ENCODE peak calls at places on chromosomes 1 and 21, in nine cellular contexts. P, E, T, S, F, J, G, H and N are unnamed samples.

GRCh38 chr1:72481420-72481819 is 199.1 kb upstream of the NEGR1 start:
- DNase-seq in T (no peak), P (no peak), H (no peak), E (no peak), G (no peak), J (no peak), F (no peak), S (no peak), N (no peak)

GRCh38 chr1:204480515-204480914 is 14.1 kb downstream of the PIK3C2B start:
- DNase-seq in S (no peak), P (no peak), G (no peak), E (no peak), F (no peak), H (no peak), T (no peak), J (no peak), N (peak)

GRCh38 chr21:43274022-43274945 is 105.5 kb downstream of the CRYAA start:
- DNase-seq in H (no peak), E (no peak), J (no peak), P (no peak), T (peak), G (no peak), F (no peak), S (no peak), N (no peak)

GRCh38 chr1:94715311-94715710 is 104.8 kb upstream of the SLC44A3 start:
- DNase-seq in J (no peak), H (no peak), P (no peak), F (no peak), T (no peak), G (no peak), E (no peak), S (no peak), N (no peak)

GRCh38 chr1:116488052-116488451 is 82.8 kb downstream of the CD58 start:
- DNase-seq in J (no peak), P (no peak), H (no peak), S (no peak), T (no peak), G (no peak), F (peak), E (peak), N (no peak)

GRCh38 chr1:51515312-51515960 is 3.6 kb downstream of the EPS15 start:
- DNase-seq in T (no peak), J (no peak), G (no peak), S (no peak), H (no peak), E (no peak), F (no peak), P (no peak), N (no peak)

GRCh38 chr1:209704584-209704983 is at the start of gene HSD11B1:
- DNase-seq in P (no peak), J (no peak), S (peak), G (peak), F (peak), H (no peak), E (peak), T (no peak), N (no peak)

GRCh38 chr1:171983584-171983983 is 142.3 kb downstream of the DNM3 start:
- DNase-seq in F (peak), S (peak), G (no peak), P (no peak), E (peak), T (no peak), H (peak), J (no peak), N (no peak)

GRCh38 chr1:36580524-36580923 is 97.8 kb upstream of the CSF3R start:
- DNase-seq in J (no peak), P (no peak), T (no peak), G (no peak), E (no peak), F (no peak), H (no peak), S (no peak), N (no peak)

GRCh38 chr1:155909894-155910293 is 1.3 kb downstream of the RIT1 start:
- DNase-seq in T (no peak), H (peak), F (peak), J (no peak), P (no peak), E (peak), S (peak), G (no peak), N (no peak)

GRCh38 chr1:186155594-186155993 is 219.5 kb downstream of the TPR start:
- DNase-seq in S (peak), G (no peak), P (no peak), H (peak), T (no peak), F (peak), J (no peak), E (peak), N (peak)

GRCh38 chr1:78586572-78586971 is 33.7 kb upstream of the IFI44L start:
- DNase-seq in S (peak), E (peak), J (no peak), F (peak), P (no peak), T (no peak), H (no peak), G (no peak), N (no peak)

GRCh38 chr21:42262826-42263225 is 43.9 kb downstream of the ABCG1 start:
- DNase-seq in E (peak), T (no peak), F (no peak), S (peak), H (peak), G (no peak), P (peak), J (no peak), N (no peak)

GRCh38 chr1:30411206-30411605 is 312.2 kb downstream of the MATN1 start:
- DNase-seq in E (no peak), T (peak), F (no peak), G (no peak), P (peak), J (no peak), H (no peak), S (no peak), N (no peak)

GRCh38 chr1:39818482-39818881 is 29.8 kb upstream of the BMP8B start:
- DNase-seq in H (no peak), J (no peak), T (no peak), F (no peak), P (no peak), E (peak), G (no peak), S (no peak), N (no peak)

GRCh38 chr1:246698466-246699094 is 25.6 kb upstream of the SCCPDH start:
- DNase-seq in P (no peak), T (no peak), J (no peak), S (no peak), E (no peak), F (no peak), H (no peak), G (no peak), N (no peak)

GRCh38 chr1:17596186-17596585 is 56.7 kb downstream of the ARHGEF10L start:
- DNase-seq in G (no peak), P (no peak), T (no peak), F (no peak), J (no peak), S (no peak), H (no peak), E (no peak), N (no peak)

DNA sequence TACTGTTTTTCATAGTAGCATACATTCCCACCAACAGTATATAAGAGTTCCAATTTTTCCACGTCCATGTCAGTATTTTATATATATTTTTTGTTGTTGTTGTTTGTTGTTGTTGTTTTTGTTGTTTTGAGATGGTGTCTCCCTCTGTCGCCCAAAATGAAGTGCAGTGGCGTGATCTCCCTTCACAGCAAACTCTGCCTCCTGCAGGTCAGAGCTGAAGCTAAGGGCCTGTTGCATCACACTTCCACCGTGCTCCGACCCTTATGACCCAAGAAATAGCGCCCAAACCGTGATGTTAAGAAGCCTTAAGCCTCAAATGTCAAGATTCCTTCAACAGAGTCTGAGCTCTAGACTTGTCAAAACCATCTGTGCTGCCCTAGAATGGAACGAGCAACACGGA is 2032.3 kb downstream of the MRPL39 start:
- DNase-seq in P (no peak), S (no peak), T (no peak), F (no peak), H (no peak), G (no peak), J (no peak), E (no peak), N (no peak)
- TF ChIP-seq CTCF in P (no peak), S (no peak), T (no peak), F (no peak), H (no peak), G (no peak), J (no peak), E (no peak), N (no peak)

DNA sequence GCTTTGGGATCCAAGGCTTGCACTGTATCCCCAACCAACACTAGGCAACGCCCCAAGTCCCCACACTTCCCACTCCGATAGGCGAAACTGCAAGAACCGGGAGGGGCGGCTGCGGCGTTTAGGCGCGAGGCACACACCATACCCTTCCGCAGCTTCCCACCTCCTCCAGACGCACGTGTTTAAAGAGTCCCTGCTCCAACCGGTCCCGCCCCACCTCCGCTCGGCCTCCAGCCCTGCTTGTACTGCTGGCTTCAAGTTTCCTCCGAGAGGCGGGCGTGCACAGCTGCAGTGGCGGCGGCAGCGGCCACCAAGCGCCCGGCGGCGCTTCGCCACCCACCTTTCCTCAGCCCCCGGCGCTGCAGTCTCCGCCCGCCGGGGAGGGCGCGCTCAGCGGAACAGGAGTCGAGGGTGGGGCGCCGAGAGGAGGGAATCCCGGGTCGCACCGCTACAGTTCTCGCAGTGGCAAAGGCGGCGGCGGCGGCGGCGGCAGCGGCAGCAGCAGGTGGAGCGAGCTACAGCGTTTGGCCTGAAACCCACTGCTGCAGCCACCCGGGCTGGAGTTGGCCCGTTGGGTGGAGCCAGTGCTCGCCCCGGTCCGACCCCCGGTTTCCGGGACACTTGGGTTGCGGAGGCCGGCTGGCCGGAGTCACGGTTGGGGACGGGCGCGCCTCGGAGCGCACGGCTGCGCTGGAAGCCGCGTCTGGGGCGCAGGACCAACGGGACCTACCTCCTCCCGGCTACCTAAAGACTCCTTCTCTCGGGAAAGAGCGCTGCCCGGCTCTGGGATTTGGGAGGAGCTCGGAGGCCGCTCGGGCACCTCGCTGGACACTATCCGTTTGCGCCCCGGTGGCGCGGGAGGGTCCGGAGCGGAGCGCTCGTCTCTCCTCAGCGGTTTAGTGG is at the start of gene CNIH3:
- DNase-seq in T (no peak), P (peak), H (no peak), F (peak), S (peak), G (no peak), E (peak), J (no peak), N (peak)
- TF ChIP-seq CTCF in T (no peak), P (no peak), H (no peak), F (peak), S (no peak), G (no peak), E (no peak), J (no peak), N (no peak)

DNA sequence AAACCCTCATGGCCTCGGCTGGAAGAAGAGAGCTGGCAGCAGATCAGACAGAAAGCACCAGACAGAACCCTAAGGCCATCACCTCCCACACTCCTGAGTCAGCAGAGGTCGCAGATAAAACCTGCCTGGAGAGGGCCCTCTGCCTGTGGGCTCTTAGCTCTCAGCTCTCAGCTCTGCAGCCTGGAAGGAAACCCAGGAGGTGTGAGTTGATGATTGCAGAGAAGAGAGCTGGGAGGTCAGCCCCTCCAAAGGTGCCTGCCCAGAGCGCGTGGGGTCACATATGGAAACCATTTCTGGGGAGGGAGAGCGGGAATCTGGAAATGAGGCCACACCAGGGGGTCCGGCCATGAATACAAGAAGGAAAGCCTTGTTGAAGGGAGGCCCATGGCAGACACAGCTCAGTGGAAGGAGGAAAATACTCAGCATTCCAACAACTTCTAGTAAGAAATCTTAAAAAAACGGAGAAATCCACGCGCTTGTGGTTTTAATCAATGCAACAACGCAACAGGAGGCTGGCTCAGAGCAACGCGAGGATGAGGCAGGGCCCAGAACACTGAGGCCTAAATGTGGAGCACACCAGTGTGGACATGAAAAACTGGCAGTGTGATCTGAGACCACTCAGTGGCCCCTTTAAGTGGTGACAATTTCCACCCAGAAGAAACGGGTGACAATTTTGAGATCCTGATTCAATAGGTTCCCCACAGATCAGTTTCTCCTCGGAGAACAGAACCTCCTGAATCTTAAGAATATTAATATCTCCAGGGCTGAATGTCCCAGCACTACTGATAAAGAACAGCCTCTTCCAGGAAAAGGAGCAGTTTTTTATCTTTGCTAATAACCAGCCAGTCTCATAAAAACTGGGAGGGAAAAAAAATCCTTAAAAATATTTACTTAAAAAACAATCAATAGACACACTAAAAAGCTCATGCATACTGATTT is 45.7 kb downstream of the PSMG1 start:
- DNase-seq in S (peak), E (peak), T (no peak), H (no peak), P (no peak), F (peak), J (no peak), G (no peak), N (no peak)
- TF ChIP-seq CTCF in S (peak), E (no peak), T (no peak), H (no peak), P (no peak), F (peak), J (no peak), G (no peak), N (no peak)

DNA sequence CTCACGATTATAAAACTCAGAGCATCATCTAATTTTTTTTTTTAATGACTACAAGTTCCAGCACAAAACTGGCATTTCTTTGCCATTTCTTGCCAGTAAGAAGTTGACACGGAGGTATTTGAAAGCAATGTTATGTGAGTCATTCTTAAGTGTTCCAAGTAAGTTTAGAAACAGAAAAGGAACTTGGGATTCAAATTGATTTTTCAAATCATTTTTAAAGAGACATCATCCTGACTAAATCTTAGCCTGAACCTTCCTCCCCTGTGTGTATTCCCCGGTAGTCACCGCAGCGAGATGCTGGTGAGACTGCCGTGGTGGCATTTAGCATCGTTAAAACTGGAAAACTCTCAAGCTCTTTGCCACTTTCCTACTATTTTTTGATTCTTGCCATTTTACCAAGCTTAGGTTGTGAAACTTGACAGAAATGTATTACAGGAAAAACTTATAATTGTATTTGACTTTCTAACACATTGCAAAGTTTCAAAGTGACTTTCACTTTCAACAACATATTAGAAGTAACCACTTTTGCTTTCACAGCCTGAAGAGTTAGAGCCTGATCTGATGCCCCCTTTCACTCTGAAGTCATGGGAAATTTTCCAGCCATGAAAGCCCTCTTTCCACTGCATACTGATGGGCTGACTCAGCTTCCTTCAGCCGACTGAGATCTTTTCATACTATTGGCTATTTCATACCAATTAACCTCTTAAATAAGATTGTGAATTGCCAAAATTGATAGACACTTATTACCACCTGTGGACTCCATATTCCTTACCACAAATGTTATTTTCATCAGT is 61.4 kb downstream of the OLFML2B start:
- DNase-seq in T (no peak), P (no peak), S (peak), G (no peak), E (peak), F (peak), H (peak), J (no peak), N (peak)
- TF ChIP-seq CTCF in T (no peak), P (no peak), S (no peak), G (no peak), E (no peak), F (no peak), H (no peak), J (no peak), N (no peak)